ENCODE peak calls at places on chromosome 18, in ten cellular contexts. L, G, Q, N, K, J, F, V, B and C are unnamed samples.

GRCh38 chr18:78414302-78414701 is 565.3 kb upstream of the SALL3 start:
- DNase-seq in L (no peak), G (no peak), Q (no peak), N (no peak), K (no peak), J (no peak), F (no peak), V (no peak), B (no peak), C (no peak)

GRCh38 chr18:79420033-79420745 is 24.5 kb downstream of the NFATC1 start:
- DNase-seq in L (no peak), G (no peak), Q (no peak), N (no peak), K (no peak), J (no peak), F (no peak), V (no peak), B (peak), C (no peak)

GRCh38 chr18:55900380-55900779 is 312.4 kb upstream of the TCF4 start:
- DNase-seq in L (no peak), G (no peak), Q (no peak), N (peak), K (no peak), J (peak), F (no peak), V (peak), B (no peak), C (no peak)

GRCh38 chr18:9017170-9017899 is 85.2 kb upstream of the NDUFV2 start:
- DNase-seq in L (peak), G (no peak), Q (peak), N (peak), K (peak), J (peak), F (no peak), V (peak), B (peak), C (peak)

GRCh38 chr18:60172030-60172429 is 200.5 kb downstream of the MC4R start:
- DNase-seq in L (no peak), G (no peak), Q (no peak), N (no peak), K (no peak), J (no peak), F (no peak), V (no peak), B (no peak), C (no peak)

GRCh38 chr18:57915241-57915640 is 112.1 kb upstream of the ATP8B1 start:
- DNase-seq in L (no peak), G (no peak), Q (peak), N (no peak), K (no peak), J (no peak), F (peak), V (no peak), B (no peak), C (no peak)

GRCh38 chr18:7524786-7525185 is 42.3 kb upstream of the PTPRM start:
- DNase-seq in L (no peak), G (no peak), Q (no peak), N (peak), K (no peak), J (peak), F (no peak), V (no peak), B (no peak), C (no peak)

GRCh38 chr18:58361212-58361611 is 267.7 kb downstream of the ALPK2 start:
- DNase-seq in L (no peak), G (no peak), Q (no peak), N (peak), K (no peak), J (no peak), F (no peak), V (no peak), B (no peak), C (no peak)

GRCh38 chr18:52937840-52938239 is 597.8 kb downstream of the DCC start:
- DNase-seq in L (no peak), G (no peak), Q (no peak), N (no peak), K (no peak), J (no peak), F (no peak), V (no peak), B (no peak), C (no peak)

GRCh38 chr18:30763913-30764350 is 278.6 kb downstream of the DSC3 start:
- DNase-seq in L (no peak), G (no peak), Q (no peak), N (no peak), K (no peak), J (no peak), F (no peak), V (no peak), B (no peak), C (no peak)

GRCh38 chr18:56501896-56502295 is 136.5 kb downstream of the TXNL1 start:
- DNase-seq in L (no peak), G (no peak), Q (peak), N (peak), K (no peak), J (no peak), F (no peak), V (no peak), B (no peak), C (no peak)

GRCh38 chr18:75247041-75247551 is 36.5 kb downstream of the TSHZ1 start:
- DNase-seq in L (no peak), G (no peak), Q (no peak), N (peak), K (no peak), J (peak), F (peak), V (no peak), B (no peak), C (no peak)

GRCh38 chr18:22606563-22607283 is 189.0 kb upstream of the CTAGE1 start:
- DNase-seq in L (no peak), G (no peak), Q (no peak), N (peak), K (no peak), J (no peak), F (no peak), V (no peak), B (no peak), C (no peak)

GRCh38 chr18:25133879-25134278 is 218.1 kb downstream of the ZNF521 start:
- DNase-seq in L (no peak), G (no peak), Q (no peak), N (no peak), K (no peak), J (no peak), F (no peak), V (no peak), B (no peak), C (no peak)

GRCh38 chr18:79204889-79205807 is 136.0 kb downstream of the ATP9B start:
- DNase-seq in L (no peak), G (no peak), Q (no peak), N (no peak), K (no peak), J (no peak), F (no peak), V (no peak), B (no peak), C (no peak)

GRCh38 chr18:55262021-55262560 is 302.8 kb upstream of the CCDC68 start:
- DNase-seq in L (no peak), G (no peak), Q (no peak), N (no peak), K (no peak), J (no peak), F (no peak), V (no peak), B (no peak), C (no peak)

GRCh38 chr18:76131738-76132137 is 363.3 kb downstream of the ZNF516 start:
- DNase-seq in L (no peak), G (no peak), Q (no peak), N (no peak), K (no peak), J (no peak), F (no peak), V (no peak), B (no peak), C (no peak)

GRCh38 chr18:12777543-12777942 is 74.7 kb downstream of the PSMG2 start:
- DNase-seq in L (no peak), G (no peak), Q (no peak), N (no peak), K (no peak), J (peak), F (no peak), V (no peak), B (no peak), C (no peak)

GRCh38 chr18:79927597-79928562 is 23.6 kb downstream of the SLC66A2 start:
- DNase-seq in L (no peak), G (no peak), Q (no peak), N (no peak), K (no peak), J (no peak), F (no peak), V (no peak), B (no peak), C (no peak)

GRCh38 chr18:74290831-74291770 is 662 bp downstream of the CYB5A start:
- DNase-seq in L (no peak), G (no peak), Q (no peak), N (peak), K (no peak), J (no peak), F (peak), V (no peak), B (peak), C (peak)

GRCh38 chr18:4181882-4182568 is 273.1 kb downstream of the DLGAP1 start:
- DNase-seq in L (no peak), G (peak), Q (no peak), N (no peak), K (no peak), J (no peak), F (no peak), V (no peak), B (no peak), C (no peak)